ENCODE peak calls at places on chromosome 7, in ten cellular contexts. One of them, this sample, is unnamed.

GRCh38 chr7:155466142-155466813 is 8.3 kb downstream of the EN2 start:
- DNase-seq in fibroblast of lung: no peak
- DNase-seq in H9: no peak
- DNase-seq in HCT116: no peak
- DNase-seq in OCI-LY7: no peak
- DNase-seq in neuronal stem cell: no peak
- DNase-seq in astrocyte: no peak
- DNase-seq in hepatocyte: no peak
- DNase-seq in mesendoderm: peak
- DNase-seq in A549: no peak
- DNase-seq in this sample: no peak

GRCh38 chr7:27842851-27843250 is 102.9 kb downstream of the TAX1BP1 start:
- DNase-seq in A549: no peak
- DNase-seq in H9: no peak
- DNase-seq in astrocyte: no peak
- DNase-seq in mesendoderm: peak
- DNase-seq in fibroblast of lung: no peak
- DNase-seq in hepatocyte: no peak
- DNase-seq in neuronal stem cell: no peak
- DNase-seq in OCI-LY7: no peak
- DNase-seq in HCT116: no peak
- DNase-seq in this sample: no peak

GRCh38 chr7:24894670-24895221 is 85.2 kb downstream of the OSBPL3 start:
- DNase-seq in fibroblast of lung: no peak
- DNase-seq in mesendoderm: peak
- DNase-seq in HCT116: no peak
- DNase-seq in OCI-LY7: no peak
- DNase-seq in A549: no peak
- DNase-seq in astrocyte: no peak
- DNase-seq in neuronal stem cell: no peak
- DNase-seq in hepatocyte: no peak
- DNase-seq in H9: peak
- DNase-seq in this sample: no peak

GRCh38 chr7:28926871-28927597 is 31.1 kb downstream of the TRIL start:
- DNase-seq in HCT116: peak
- DNase-seq in astrocyte: peak
- DNase-seq in H9: peak
- DNase-seq in OCI-LY7: peak
- DNase-seq in neuronal stem cell: peak
- DNase-seq in mesendoderm: peak
- DNase-seq in A549: peak
- DNase-seq in fibroblast of lung: peak
- DNase-seq in hepatocyte: peak
- DNase-seq in this sample: peak

GRCh38 chr7:54839538-54840213 is 80.7 kb upstream of the SEC61G start:
- DNase-seq in HCT116: peak
- DNase-seq in A549: peak
- DNase-seq in H9: peak
- DNase-seq in OCI-LY7: no peak
- DNase-seq in mesendoderm: peak
- DNase-seq in fibroblast of lung: peak
- DNase-seq in astrocyte: peak
- DNase-seq in hepatocyte: peak
- DNase-seq in neuronal stem cell: no peak
- DNase-seq in this sample: peak

GRCh38 chr7:157014635-157015555 is 4.4 kb upstream of the MNX1 start:
- DNase-seq in OCI-LY7: no peak
- DNase-seq in astrocyte: no peak
- DNase-seq in mesendoderm: peak
- DNase-seq in fibroblast of lung: no peak
- DNase-seq in hepatocyte: no peak
- DNase-seq in neuronal stem cell: no peak
- DNase-seq in A549: no peak
- DNase-seq in HCT116: no peak
- DNase-seq in H9: peak
- DNase-seq in this sample: no peak

GRCh38 chr7:100891555-100891954 is 2.0 kb upstream of the UFSP1 start:
- DNase-seq in OCI-LY7: no peak
- DNase-seq in fibroblast of lung: peak
- DNase-seq in HCT116: no peak
- DNase-seq in hepatocyte: no peak
- DNase-seq in H9: no peak
- DNase-seq in A549: no peak
- DNase-seq in astrocyte: peak
- DNase-seq in neuronal stem cell: no peak
- DNase-seq in mesendoderm: peak
- DNase-seq in this sample: no peak

GRCh38 chr7:139046143-139046542 is 10.3 kb upstream of the ZC3HAV1L start:
- DNase-seq in fibroblast of lung: no peak
- DNase-seq in HCT116: no peak
- DNase-seq in H9: no peak
- DNase-seq in hepatocyte: no peak
- DNase-seq in neuronal stem cell: no peak
- DNase-seq in mesendoderm: no peak
- DNase-seq in A549: no peak
- DNase-seq in OCI-LY7: no peak
- DNase-seq in astrocyte: no peak
- DNase-seq in this sample: no peak

GRCh38 chr7:17123020-17123419 is 175.4 kb upstream of the AHR start:
- DNase-seq in HCT116: no peak
- DNase-seq in H9: no peak
- DNase-seq in fibroblast of lung: peak
- DNase-seq in OCI-LY7: no peak
- DNase-seq in mesendoderm: no peak
- DNase-seq in astrocyte: peak
- DNase-seq in A549: no peak
- DNase-seq in neuronal stem cell: no peak
- DNase-seq in hepatocyte: no peak
- DNase-seq in this sample: no peak

GRCh38 chr7:74502216-74502891 is 48.6 kb downstream of the GTF2IRD1 start:
- DNase-seq in OCI-LY7: no peak
- DNase-seq in fibroblast of lung: peak
- DNase-seq in HCT116: no peak
- DNase-seq in H9: no peak
- DNase-seq in mesendoderm: no peak
- DNase-seq in hepatocyte: no peak
- DNase-seq in astrocyte: peak
- DNase-seq in A549: no peak
- DNase-seq in neuronal stem cell: no peak
- DNase-seq in this sample: no peak

GRCh38 chr7:68424643-68425297 is 1173.5 kb upstream of the AUTS2 start:
- DNase-seq in fibroblast of lung: no peak
- DNase-seq in A549: no peak
- DNase-seq in H9: no peak
- DNase-seq in OCI-LY7: no peak
- DNase-seq in HCT116: no peak
- DNase-seq in astrocyte: no peak
- DNase-seq in neuronal stem cell: no peak
- DNase-seq in mesendoderm: no peak
- DNase-seq in hepatocyte: peak
- DNase-seq in this sample: no peak

GRCh38 chr7:88072036-88072714 is 138.1 kb downstream of the ADAM22 start:
- DNase-seq in A549: no peak
- DNase-seq in fibroblast of lung: no peak
- DNase-seq in astrocyte: no peak
- DNase-seq in mesendoderm: no peak
- DNase-seq in OCI-LY7: no peak
- DNase-seq in HCT116: no peak
- DNase-seq in hepatocyte: no peak
- DNase-seq in neuronal stem cell: no peak
- DNase-seq in H9: no peak
- DNase-seq in this sample: no peak

GRCh38 chr7:99308461-99309074 is 17.1 kb upstream of the ARPC1A start:
- DNase-seq in fibroblast of lung: peak
- DNase-seq in OCI-LY7: no peak
- DNase-seq in hepatocyte: no peak
- DNase-seq in HCT116: no peak
- DNase-seq in H9: no peak
- DNase-seq in neuronal stem cell: no peak
- DNase-seq in A549: no peak
- DNase-seq in astrocyte: peak
- DNase-seq in mesendoderm: no peak
- DNase-seq in this sample: no peak

GRCh38 chr7:108423089-108423989 is 32.9 kb downstream of the NRCAM start:
- DNase-seq in OCI-LY7: no peak
- DNase-seq in A549: no peak
- DNase-seq in fibroblast of lung: no peak
- DNase-seq in astrocyte: no peak
- DNase-seq in hepatocyte: no peak
- DNase-seq in neuronal stem cell: no peak
- DNase-seq in H9: no peak
- DNase-seq in HCT116: no peak
- DNase-seq in mesendoderm: no peak
- DNase-seq in this sample: no peak

GRCh38 chr7:155145477-155146255 is 75.5 kb downstream of the HTR5A start:
- DNase-seq in H9: no peak
- DNase-seq in hepatocyte: no peak
- DNase-seq in astrocyte: no peak
- DNase-seq in neuronal stem cell: no peak
- DNase-seq in mesendoderm: no peak
- DNase-seq in A549: no peak
- DNase-seq in OCI-LY7: no peak
- DNase-seq in fibroblast of lung: no peak
- DNase-seq in HCT116: no peak
- DNase-seq in this sample: no peak

GRCh38 chr7:129363-130221 is 62.8 kb upstream of the FAM20C start:
- DNase-seq in H9: no peak
- DNase-seq in A549: no peak
- DNase-seq in fibroblast of lung: no peak
- DNase-seq in OCI-LY7: no peak
- DNase-seq in neuronal stem cell: no peak
- DNase-seq in HCT116: no peak
- DNase-seq in astrocyte: no peak
- DNase-seq in hepatocyte: peak
- DNase-seq in mesendoderm: no peak
- DNase-seq in this sample: no peak

GRCh38 chr7:31926991-31927584 is 143.1 kb downstream of the PDE1C start:
- DNase-seq in OCI-LY7: no peak
- DNase-seq in fibroblast of lung: no peak
- DNase-seq in mesendoderm: no peak
- DNase-seq in neuronal stem cell: no peak
- DNase-seq in hepatocyte: no peak
- DNase-seq in HCT116: no peak
- DNase-seq in A549: no peak
- DNase-seq in astrocyte: no peak
- DNase-seq in H9: no peak
- DNase-seq in this sample: no peak

GRCh38 chr7:78562191-78562590 is 763.6 kb downstream of the PHTF2 start:
- DNase-seq in OCI-LY7: no peak
- DNase-seq in mesendoderm: no peak
- DNase-seq in HCT116: no peak
- DNase-seq in H9: no peak
- DNase-seq in hepatocyte: no peak
- DNase-seq in astrocyte: no peak
- DNase-seq in fibroblast of lung: peak
- DNase-seq in A549: no peak
- DNase-seq in neuronal stem cell: no peak
- DNase-seq in this sample: no peak
- H3K4me2 ChIP-seq in OCI-LY7: no peak
- H3K4me2 ChIP-seq in mesendoderm: no peak
- H3K4me2 ChIP-seq in HCT116: no peak
- H3K4me2 ChIP-seq in H9: no peak
- H3K4me2 ChIP-seq in hepatocyte: no peak
- H3K4me2 ChIP-seq in astrocyte: no peak
- H3K4me2 ChIP-seq in fibroblast of lung: no peak
- H3K4me2 ChIP-seq in A549: no peak
- H3K4me2 ChIP-seq in neuronal stem cell: no peak
- H3K4me2 ChIP-seq in this sample: no peak

DNA sequence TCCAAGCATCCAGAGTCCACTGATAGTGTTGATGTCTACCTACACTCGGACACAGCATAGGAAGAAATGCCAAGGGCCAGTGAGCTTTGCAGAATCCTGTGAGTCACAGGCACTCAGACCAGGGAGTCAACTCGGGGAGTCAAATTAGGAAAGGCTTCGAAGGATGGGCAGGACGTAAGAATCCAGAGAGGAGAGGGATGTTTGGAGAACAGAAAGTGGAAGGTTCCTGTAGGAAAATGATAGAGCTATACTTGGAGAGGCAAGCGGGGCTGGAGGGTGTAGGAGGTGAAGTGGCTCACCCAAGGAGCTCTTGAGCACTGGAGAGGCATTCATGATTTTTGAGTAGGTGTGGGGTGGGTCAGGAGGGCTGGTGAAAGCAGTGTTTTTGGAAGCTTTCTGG is 3.0 kb downstream of the ZYX start:
- DNase-seq in mesendoderm: no peak
- DNase-seq in H9: no peak
- DNase-seq in astrocyte: peak
- DNase-seq in hepatocyte: no peak
- DNase-seq in OCI-LY7: no peak
- DNase-seq in fibroblast of lung: peak
- DNase-seq in HCT116: no peak
- DNase-seq in neuronal stem cell: no peak
- DNase-seq in A549: no peak
- DNase-seq in this sample: no peak
- H3K4me2 ChIP-seq in mesendoderm: peak
- H3K4me2 ChIP-seq in H9: no peak
- H3K4me2 ChIP-seq in astrocyte: peak
- H3K4me2 ChIP-seq in hepatocyte: peak
- H3K4me2 ChIP-seq in OCI-LY7: no peak
- H3K4me2 ChIP-seq in fibroblast of lung: peak
- H3K4me2 ChIP-seq in HCT116: no peak
- H3K4me2 ChIP-seq in neuronal stem cell: no peak
- H3K4me2 ChIP-seq in A549: peak
- H3K4me2 ChIP-seq in this sample: peak

DNA sequence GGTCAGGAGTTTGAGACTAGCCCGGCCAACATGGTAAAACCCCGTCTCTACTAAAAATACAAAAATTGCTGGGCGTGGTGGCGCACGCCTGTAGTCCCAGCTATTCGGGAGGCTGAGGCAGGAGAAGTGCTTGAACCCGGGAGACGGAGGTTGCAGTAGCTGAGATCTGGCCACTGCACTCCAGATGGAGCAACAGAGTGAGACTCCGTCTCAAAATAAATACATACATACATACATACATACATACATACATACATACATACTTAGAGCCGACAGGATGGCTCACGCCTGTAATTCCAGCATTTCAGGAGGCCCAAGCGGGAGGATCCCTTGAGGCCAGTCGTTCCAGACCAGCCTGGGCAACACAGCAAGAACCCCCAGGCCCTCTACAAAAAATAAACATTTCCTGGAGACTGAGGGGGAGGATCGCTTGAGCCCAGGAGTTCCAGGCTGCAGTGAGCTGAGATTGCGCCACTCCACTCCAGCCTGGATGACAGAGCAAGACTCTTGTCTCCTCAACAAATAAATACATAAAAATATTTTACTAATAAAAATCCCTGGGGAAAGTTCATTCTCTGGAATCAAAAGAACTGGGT is 90.9 kb upstream of the TNRC18 start:
- DNase-seq in mesendoderm: no peak
- DNase-seq in astrocyte: no peak
- DNase-seq in HCT116: no peak
- DNase-seq in H9: no peak
- DNase-seq in A549: no peak
- DNase-seq in fibroblast of lung: no peak
- DNase-seq in neuronal stem cell: no peak
- DNase-seq in OCI-LY7: no peak
- DNase-seq in hepatocyte: no peak
- DNase-seq in this sample: no peak
- H3K4me2 ChIP-seq in mesendoderm: no peak
- H3K4me2 ChIP-seq in astrocyte: peak
- H3K4me2 ChIP-seq in HCT116: peak
- H3K4me2 ChIP-seq in H9: peak
- H3K4me2 ChIP-seq in A549: peak
- H3K4me2 ChIP-seq in fibroblast of lung: peak
- H3K4me2 ChIP-seq in neuronal stem cell: peak
- H3K4me2 ChIP-seq in OCI-LY7: peak
- H3K4me2 ChIP-seq in hepatocyte: peak
- H3K4me2 ChIP-seq in this sample: peak

GRCh38 chr7:152661479-152661878 is 14.5 kb downstream of the XRCC2 start:
- DNase-seq in neuronal stem cell: no peak
- DNase-seq in HCT116: no peak
- DNase-seq in OCI-LY7: no peak
- DNase-seq in hepatocyte: no peak
- DNase-seq in A549: no peak
- DNase-seq in fibroblast of lung: no peak
- DNase-seq in mesendoderm: peak
- DNase-seq in astrocyte: no peak
- DNase-seq in H9: no peak
- DNase-seq in this sample: no peak
- H3K4me2 ChIP-seq in neuronal stem cell: no peak
- H3K4me2 ChIP-seq in HCT116: no peak
- H3K4me2 ChIP-seq in OCI-LY7: no peak
- H3K4me2 ChIP-seq in hepatocyte: no peak
- H3K4me2 ChIP-seq in A549: no peak
- H3K4me2 ChIP-seq in fibroblast of lung: no peak
- H3K4me2 ChIP-seq in mesendoderm: no peak
- H3K4me2 ChIP-seq in astrocyte: no peak
- H3K4me2 ChIP-seq in H9: no peak
- H3K4me2 ChIP-seq in this sample: no peak

This sample was measured in endothelial cell of umbilical vein.